ENCODE peak calls at places on chromosome 3, in six cellular contexts. A is progenitor cell of endocrine pancreas, X is lower lobe of right lung, R is ELR, I is B cell, U is endothelial cell. T is an unnamed sample.

GRCh38 chr3:143436231-143436930 is 316.8 kb downstream of the CHST2 start:
- DNase-seq in X (no peak), I (no peak), A (no peak), R (peak), U (no peak), T (peak)

GRCh38 chr3:196726788-196727675 is 12.6 kb upstream of the PAK2 start:
- DNase-seq in R (peak), U (no peak), I (no peak), A (no peak), X (no peak), T (peak)

GRCh38 chr3:119352235-119352634 is 58.1 kb downstream of the ARHGAP31 start:
- DNase-seq in A (no peak), X (no peak), R (peak), U (no peak), I (peak), T (peak)

GRCh38 chr3:124885466-124886167 is 1.5 kb downstream of the ITGB5 start:
- DNase-seq in A (no peak), U (no peak), I (no peak), R (peak), X (no peak), T (peak)

GRCh38 chr3:134993011-134993410 is 198.0 kb downstream of the EPHB1 start:
- DNase-seq in A (no peak), I (no peak), X (no peak), R (no peak), U (no peak), T (no peak)

GRCh38 chr3:171565133-171565532 is 104.9 kb upstream of the TNIK start:
- DNase-seq in I (no peak), R (no peak), A (no peak), U (no peak), X (no peak), T (peak)

GRCh38 chr3:33152363-33153360 is 38.8 kb downstream of the CRTAP start:
- DNase-seq in A (no peak), R (peak), X (no peak), I (no peak), U (no peak), T (peak)

GRCh38 chr3:193987186-193987585 is 148.8 kb upstream of the HES1 start:
- DNase-seq in I (no peak), R (no peak), X (no peak), U (no peak), A (no peak), T (no peak)

GRCh38 chr3:125186800-125187598 is 25.5 kb downstream of the SLC12A8 start:
- DNase-seq in U (no peak), I (no peak), X (no peak), R (no peak), A (no peak), T (no peak)

GRCh38 chr3:5136619-5137429 is 14.7 kb downstream of the ARL8B start:
- DNase-seq in U (no peak), X (no peak), I (peak), A (no peak), R (peak), T (peak)

T was measured in EH.